ENCODE peak calls at places on chromosome 2, in nine cellular contexts. X, S, R, C, U, K, E, F and B are unnamed samples.

GRCh38 chr2:78750219-78750618 is 275.3 kb upstream of the REG3G start:
- DNase-seq in E (no peak), S (no peak), R (no peak), X (no peak), F (no peak), U (no peak), K (no peak), C (no peak), B (no peak)

GRCh38 chr2:200230716-200231115 is 75.8 kb upstream of the SPATS2L start:
- DNase-seq in X (no peak), R (no peak), U (no peak), C (no peak), E (no peak), S (no peak), K (no peak), F (no peak), B (no peak)

GRCh38 chr2:168596881-168597280 is 140.8 kb downstream of the CERS6 start:
- DNase-seq in E (no peak), F (no peak), X (peak), C (no peak), R (no peak), S (no peak), K (no peak), U (no peak), B (no peak)

GRCh38 chr2:100281521-100282438 is 40.5 kb downstream of the LONRF2 start:
- DNase-seq in C (no peak), F (no peak), U (peak), E (no peak), K (no peak), R (no peak), S (no peak), X (peak), B (no peak)

GRCh38 chr2:207681431-207681830 is 30.0 kb upstream of the CCNYL1 start:
- DNase-seq in F (no peak), X (no peak), S (no peak), E (no peak), R (no peak), C (no peak), U (no peak), K (no peak), B (no peak)

GRCh38 chr2:70084973-70085710 is 2.1 kb upstream of the PCBP1 start:
- DNase-seq in U (no peak), E (peak), X (no peak), F (no peak), C (peak), S (no peak), K (no peak), R (no peak), B (no peak)

GRCh38 chr2:72779495-72779894 is 46.3 kb downstream of the EXOC6B start:
- DNase-seq in X (no peak), C (no peak), F (no peak), U (no peak), R (no peak), S (no peak), K (no peak), E (no peak), B (no peak)

GRCh38 chr2:237407734-237408133 is 6.2 kb downstream of the COL6A3 start:
- DNase-seq in R (no peak), K (no peak), C (no peak), F (no peak), X (no peak), S (no peak), E (no peak), U (peak), B (no peak)

GRCh38 chr2:215601990-215602721 is 166.3 kb upstream of the FN1 start:
- DNase-seq in C (no peak), K (no peak), R (no peak), U (peak), E (no peak), F (no peak), S (no peak), X (peak), B (no peak)

GRCh38 chr2:177264539-177265385 is at the start of gene NFE2L2:
- DNase-seq in K (peak), C (peak), E (peak), U (peak), X (peak), R (peak), F (peak), S (peak), B (peak)

GRCh38 chr2:240725266-240726060 is 33.8 kb downstream of the AQP12A start:
- DNase-seq in R (no peak), S (no peak), K (no peak), F (no peak), X (peak), E (no peak), C (no peak), U (no peak), B (no peak)

GRCh38 chr2:176085861-176086771 is 2.4 kb upstream of the EVX2 start:
- DNase-seq in U (peak), S (peak), E (peak), X (peak), C (no peak), K (no peak), F (peak), R (no peak), B (no peak)

GRCh38 chr2:237603718-237604362 is 13.3 kb upstream of the RAB17 start:
- DNase-seq in R (peak), S (no peak), X (peak), E (no peak), U (peak), F (peak), C (peak), K (peak), B (no peak)

GRCh38 chr2:128379021-128380005 is 60.6 kb upstream of the HS6ST1 start:
- DNase-seq in E (no peak), K (peak), S (no peak), U (peak), X (no peak), F (no peak), C (no peak), R (no peak), B (peak)

GRCh38 chr2:54559593-54560145 is 103.5 kb downstream of the SPTBN1 start:
- DNase-seq in F (peak), R (no peak), C (no peak), S (peak), X (peak), K (no peak), E (peak), U (peak), B (no peak)

GRCh38 chr2:55103039-55103438 is 52.8 kb upstream of the RTN4 start:
- DNase-seq in C (no peak), S (no peak), X (no peak), R (no peak), E (no peak), U (no peak), K (no peak), F (no peak), B (no peak)

GRCh38 chr2:126687503-126687902 is 31.5 kb downstream of the GYPC start:
- DNase-seq in F (no peak), U (no peak), R (no peak), S (no peak), X (no peak), E (no peak), C (no peak), K (no peak), B (no peak)

GRCh38 chr2:98985905-98986666 is 50.1 kb upstream of the CRACDL start:
- DNase-seq in F (no peak), R (peak), U (no peak), E (no peak), C (no peak), K (no peak), X (no peak), S (no peak), B (no peak)

GRCh38 chr2:39504790-39505335 is 67.8 kb upstream of the MAP4K3 start:
- DNase-seq in R (no peak), K (no peak), X (peak), S (peak), C (no peak), E (no peak), U (peak), F (peak), B (no peak)

GRCh38 chr2:174992886-174993285 is 12.3 kb downstream of the CHN1 start:
- DNase-seq in K (no peak), X (no peak), F (no peak), R (no peak), U (no peak), C (no peak), S (no peak), E (no peak), B (no peak)

GRCh38 chr2:212392048-212392447 is 146.6 kb downstream of the ERBB4 start:
- DNase-seq in X (peak), K (no peak), S (peak), R (no peak), F (no peak), E (no peak), U (no peak), C (no peak), B (no peak)

GRCh38 chr2:21042958-21043743 is 722 bp downstream of the APOB start:
- DNase-seq in R (peak), C (peak), E (peak), S (peak), X (peak), F (peak), K (peak), U (peak), B (no peak)

GRCh38 chr2:212135739-212136138 is 402.9 kb downstream of the ERBB4 start:
- DNase-seq in R (no peak), K (no peak), C (no peak), E (no peak), F (no peak), S (no peak), X (peak), U (peak), B (peak)

GRCh38 chr2:227388537-227389011 is 825 bp upstream of the SCYGR1 start:
- DNase-seq in C (no peak), X (peak), R (no peak), F (no peak), K (peak), E (no peak), S (peak), U (peak), B (no peak)

GRCh38 chr2:78861546-78861945 is 164.0 kb upstream of the REG3G start:
- DNase-seq in S (no peak), F (peak), K (no peak), C (no peak), R (peak), X (no peak), U (no peak), E (no peak), B (peak)

GRCh38 chr2:76953733-76954347 is 568.3 kb downstream of the LRRTM4 start:
- DNase-seq in X (peak), K (peak), R (peak), C (no peak), E (peak), S (no peak), F (no peak), U (peak), B (peak)

GRCh38 chr2:227890495-227891079 is 19.2 kb downstream of the DAW1 start:
- DNase-seq in C (no peak), X (peak), F (peak), R (peak), E (no peak), S (peak), U (peak), K (peak), B (peak)

GRCh38 chr2:235779444-235779896 is 285.6 kb downstream of the AGAP1 start:
- DNase-seq in K (peak), X (peak), R (peak), E (peak), F (peak), S (peak), U (peak), C (peak), B (peak)

GRCh38 chr2:10368491-10369231 is 66.0 kb downstream of the HPCAL1 start:
- DNase-seq in K (no peak), X (no peak), R (no peak), F (no peak), U (no peak), S (no peak), C (no peak), E (no peak), B (no peak)

GRCh38 chr2:240297553-240298315 is 137.7 kb upstream of the GPC1 start:
- DNase-seq in E (no peak), X (no peak), R (no peak), U (no peak), C (no peak), S (no peak), F (no peak), K (no peak), B (no peak)

GRCh38 chr2:59076079-59076619 is 835.0 kb upstream of the FANCL start:
- DNase-seq in S (no peak), X (no peak), E (no peak), R (no peak), K (no peak), U (no peak), F (no peak), C (no peak), B (no peak)

GRCh38 chr2:152221870-152222269 is 46.3 kb upstream of the STAM2 start:
- DNase-seq in F (no peak), X (peak), K (peak), U (peak), E (no peak), S (no peak), R (no peak), C (no peak), B (no peak)

GRCh38 chr2:146584316-146584715 is 1260.5 kb upstream of the ACVR2A start:
- DNase-seq in S (no peak), U (no peak), F (no peak), E (no peak), C (no peak), R (no peak), X (no peak), K (no peak), B (no peak)

GRCh38 chr2:177314194-177314593 is 49.7 kb upstream of the NFE2L2 start:
- DNase-seq in E (no peak), R (no peak), F (no peak), C (no peak), S (no peak), K (peak), U (peak), X (peak), B (no peak)

GRCh38 chr2:129738799-129739198 is 240.7 kb upstream of the RAB6C start:
- DNase-seq in U (no peak), F (no peak), K (no peak), S (no peak), R (no peak), E (no peak), C (no peak), X (no peak), B (no peak)

GRCh38 chr2:109348645-109349554 is 219.9 kb downstream of the SH3RF3 start:
- DNase-seq in U (no peak), S (no peak), R (no peak), E (peak), C (peak), X (no peak), K (no peak), F (no peak), B (no peak)

GRCh38 chr2:60597346-60597745 is 43.9 kb upstream of the BCL11A start:
- DNase-seq in S (no peak), F (no peak), U (no peak), K (no peak), X (no peak), C (no peak), R (no peak), E (no peak), B (no peak)

GRCh38 chr2:190655113-190655512 is 6.2 kb downstream of the NAB1 start:
- DNase-seq in R (no peak), K (no peak), F (no peak), X (no peak), S (no peak), E (no peak), U (peak), C (no peak), B (no peak)

GRCh38 chr2:9315280-9315847 is 108.0 kb downstream of the ITGB1BP1 start:
- DNase-seq in K (no peak), E (no peak), R (no peak), U (no peak), S (no peak), X (no peak), F (no peak), C (no peak), B (no peak)